ENCODE peak calls at places on chromosomes 6 and 20, in five cellular contexts. I, N, V, S and Q are unnamed samples.

GRCh38 chr6:151293621-151294020 is 53.9 kb downstream of the AKAP12 start:
- DNase-seq in I (no peak), N (no peak), V (no peak), S (no peak), Q (no peak)

GRCh38 chr6:170041526-170041925 is 249.4 kb downstream of the DLL1 start:
- DNase-seq in I (no peak), N (no peak), V (no peak), S (no peak), Q (no peak)

GRCh38 chr6:7129784-7130569 is 22.2 kb downstream of the RREB1 start:
- DNase-seq in I (no peak), N (no peak), V (no peak), S (peak; percentile 71), Q (no peak)

GRCh38 chr6:29908710-29909109 is 33.6 kb upstream of the HLA-A start:
- DNase-seq in I (no peak), N (no peak), V (no peak), S (no peak), Q (no peak)

GRCh38 chr20:5001174-5002076 is at the start of gene SLC23A2:
- DNase-seq in I (no peak), N (peak; percentile 13), V (peak; percentile 75), S (no peak), Q (peak; percentile 74)

GRCh38 chr6:30135147-30135546 is 793 bp upstream of the TRIM40 start:
- DNase-seq in I (no peak), N (no peak), V (no peak), S (no peak), Q (no peak)

GRCh38 chr20:50290815-50291214 is 100.2 kb downstream of the CEBPB start:
- DNase-seq in I (no peak), N (no peak), V (no peak), S (no peak), Q (no peak)

GRCh38 chr6:44224978-44225330 is 1.6 kb downstream of the SLC29A1 start:
- DNase-seq in I (no peak), N (no peak), V (no peak), S (no peak), Q (no peak)

GRCh38 chr6:159729598-159729997 is 2.3 kb downstream of the WTAP start:
- DNase-seq in I (peak; percentile 30), N (no peak), V (no peak), S (no peak), Q (no peak)

GRCh38 chr20:46406986-46407670 is 713 bp upstream of the ELMO2 start:
- DNase-seq in I (peak; percentile 42), N (no peak), V (no peak), S (peak; percentile 47), Q (no peak)

GRCh38 chr6:121959501-121959900 is 440.0 kb upstream of the HSF2 start:
- DNase-seq in I (no peak), N (no peak), V (no peak), S (no peak), Q (no peak)

GRCh38 chr6:24131751-24132150 is 5.7 kb downstream of the NRSN1 start:
- DNase-seq in I (no peak), N (no peak), V (no peak), S (no peak), Q (no peak)

GRCh38 chr6:166488081-166488685 is 98.3 kb downstream of the RAMACL start:
- DNase-seq in I (peak; percentile 80), N (no peak), V (no peak), S (no peak), Q (no peak)

GRCh38 chr6:16168858-16169257 is 40.0 kb downstream of the MYLIP start:
- DNase-seq in I (peak; percentile 32), N (peak; percentile 16), V (no peak), S (peak; percentile 32), Q (no peak)

GRCh38 chr20:45890077-45890996 is 671 bp downstream of the NEURL2 start:
- DNase-seq in I (no peak), N (peak; percentile 80), V (peak; percentile 89), S (peak; percentile 92), Q (no peak)

GRCh38 chr6:111745186-111745585 is 128.1 kb downstream of the FYN start:
- DNase-seq in I (no peak), N (no peak), V (peak; percentile 37), S (no peak), Q (no peak)

GRCh38 chr6:32865724-32866443 is 11.9 kb downstream of the PSMB9 start:
- DNase-seq in I (no peak), N (no peak), V (no peak), S (no peak), Q (no peak)

GRCh38 chr6:19697744-19698290 is 139.4 kb upstream of the ID4 start:
- DNase-seq in I (no peak), N (no peak), V (no peak), S (no peak), Q (no peak)

GRCh38 chr6:32945106-32945761 is 4.4 kb upstream of the HLA-DMB start:
- DNase-seq in I (peak; percentile 67), N (no peak), V (no peak), S (no peak), Q (no peak)

GRCh38 chr6:4169028-4169789 is 33.8 kb upstream of the ECI2 start:
- DNase-seq in I (no peak), N (peak; percentile 62), V (peak; percentile 47), S (no peak), Q (no peak)

GRCh38 chr20:50302463-50303041 is 111.9 kb downstream of the CEBPB start:
- DNase-seq in I (no peak), N (no peak), V (no peak), S (no peak), Q (no peak)

GRCh38 chr20:25372584-25373336 is 17.9 kb downstream of the ABHD12 start:
- DNase-seq in I (no peak), N (no peak), V (no peak), S (no peak), Q (no peak)

GRCh38 chr6:70166088-70166958 is 136.6 kb downstream of the COL9A1 start:
- DNase-seq in I (no peak), N (peak; percentile 2), V (peak; percentile 79), S (peak; percentile 8), Q (peak; percentile 75)

GRCh38 chr6:25302677-25303128 is 23.5 kb downstream of the CARMIL1 start:
- DNase-seq in I (no peak), N (no peak), V (no peak), S (no peak), Q (no peak)

GRCh38 chr6:45923831-45924391 is 91.7 kb downstream of the CLIC5 start:
- DNase-seq in I (no peak), N (no peak), V (no peak), S (no peak), Q (no peak)

GRCh38 chr6:68196645-68197044 is 438.4 kb upstream of the ADGRB3 start:
- DNase-seq in I (no peak), N (peak; percentile 6), V (no peak), S (peak; percentile 10), Q (peak; percentile 27)

GRCh38 chr20:50398471-50399002 is 111.6 kb upstream of the PTPN1 start:
- DNase-seq in I (no peak), N (no peak), V (no peak), S (no peak), Q (no peak)

GRCh38 chr6:139853302-139853992 is 479.0 kb upstream of the CITED2 start:
- DNase-seq in I (no peak), N (no peak), V (no peak), S (peak; percentile 17), Q (no peak)

GRCh38 chr6:157644043-157644810 is 178.8 kb upstream of the SNX9 start:
- DNase-seq in I (no peak), N (no peak), V (no peak), S (no peak), Q (no peak)

GRCh38 chr6:73236147-73236750 is 11.0 kb upstream of the KHDC1L start:
- DNase-seq in I (no peak), N (no peak), V (no peak), S (no peak), Q (no peak)

GRCh38 chr6:69868961-69869360 is 2.6 kb downstream of the COL19A1 start:
- DNase-seq in I (no peak), N (no peak), V (no peak), S (no peak), Q (no peak)

GRCh38 chr20:1463971-1464570 is 2.6 kb downstream of the NSFL1C start:
- DNase-seq in I (no peak), N (no peak), V (peak; percentile 6), S (no peak), Q (no peak)

GRCh38 chr6:161367472-161367871 is 93.6 kb upstream of the AGPAT4 start:
- DNase-seq in I (no peak), N (no peak), V (no peak), S (peak; percentile 31), Q (no peak)

DNA sequence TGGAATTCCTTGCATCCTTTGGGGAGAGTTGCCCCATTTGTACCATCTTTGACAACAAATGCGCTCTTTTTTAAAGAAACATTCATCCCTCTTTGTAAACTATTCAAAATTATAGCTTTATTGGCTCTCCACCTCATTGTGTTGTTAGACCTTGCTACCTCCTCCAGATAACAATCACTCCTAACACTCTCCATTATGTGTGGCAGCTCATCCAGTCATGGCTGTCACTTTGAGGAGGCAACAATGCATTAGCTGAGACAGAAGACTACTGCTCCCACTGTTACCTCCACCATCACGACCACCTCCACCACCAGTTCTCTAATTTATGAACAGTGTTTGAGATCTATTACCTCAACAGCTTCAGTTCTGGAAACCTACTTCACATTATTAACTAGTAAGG is 339.1 kb downstream of the FRK start:
- DNase-seq in I (no peak), N (no peak), V (no peak), S (no peak), Q (no peak)
- TF ChIP-seq SUZ12 in I (no peak), N (no peak), V (no peak), S (no peak), Q (no peak)

DNA sequence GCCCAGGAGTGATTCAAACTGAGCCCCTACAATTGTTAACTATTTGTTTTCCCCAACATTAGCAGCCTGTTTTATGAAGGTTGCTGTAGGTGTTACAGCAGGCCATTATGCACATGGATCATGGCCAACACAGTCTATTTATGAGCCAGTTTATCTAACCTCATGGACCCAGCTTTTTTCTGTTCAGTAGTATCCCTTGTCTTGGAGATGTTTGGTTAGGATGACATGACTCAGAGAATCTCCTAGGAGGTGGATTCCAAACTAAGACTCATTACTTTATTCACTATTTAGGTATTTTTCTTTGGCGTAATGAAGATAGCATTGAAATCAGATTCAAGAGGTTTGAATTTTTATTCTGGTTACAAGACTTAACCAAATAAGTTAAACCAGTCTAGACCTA is 62.8 kb upstream of the TFB1M start:
- DNase-seq in I (no peak), N (no peak), V (no peak), S (no peak), Q (no peak)
- TF ChIP-seq SUZ12 in I (no peak), N (no peak), V (no peak), S (no peak), Q (no peak)

GRCh38 chr6:27178860-27179259 is 68.6 kb upstream of the PRSS16 start:
- DNase-seq in I (no peak), N (no peak), V (no peak), S (no peak), Q (no peak)

GRCh38 chr6:27177454-27178000 is 70.0 kb upstream of the PRSS16 start:
- DNase-seq in I (no peak), N (peak; percentile 44), V (peak; percentile 84), S (peak; percentile 65), Q (peak; percentile 74)

GRCh38 chr6:27176096-27176495 is 71.4 kb upstream of the PRSS16 start:
- DNase-seq in I (no peak), N (no peak), V (no peak), S (no peak), Q (no peak)

GRCh38 chr6:27174958-27175357 is 72.5 kb upstream of the PRSS16 start:
- DNase-seq in I (no peak), N (no peak), V (no peak), S (no peak), Q (no peak)

GRCh38 chr6:27178001-27178730 is 69.3 kb upstream of the PRSS16 start:
- DNase-seq in I (peak; percentile 61), N (peak; percentile 36), V (no peak), S (peak; percentile 51), Q (no peak)
- TF ChIP-seq SUZ12 in I (no peak), N (no peak), V (no peak), S (no peak), Q (no peak)

GRCh38 chr6:42101186-42101657 is 41.2 kb downstream of the C6orf132 start:
- DNase-seq in I (no peak), N (no peak), V (no peak), S (peak; percentile 56), Q (no peak)
- TF ChIP-seq SUZ12 in I (no peak), N (no peak), V (no peak), S (no peak), Q (no peak)